ENCODE peak calls at places on chromosome 13, in five cellular contexts. Y is tibial nerve, N is thyroid gland, L is right cardiac atrium, D is T follicular helper cell. Z is an unnamed sample.

GRCh38 chr13:79782541-79783216 is 301.7 kb downstream of the NDFIP2 start:
- DNase-seq in Y (no peak), N (peak; percentile 74), L (peak; percentile 63), D (no peak), Z (no peak)

GRCh38 chr13:95677564-95678386 is 836 bp downstream of the DNAJC3 start:
- DNase-seq in Y (no peak), N (no peak), L (no peak), D (no peak), Z (peak; percentile 35)

GRCh38 chr13:39273953-39274352 is 235.7 kb downstream of the NHLRC3 start:
- DNase-seq in Y (no peak), N (peak; percentile 26), L (no peak), D (no peak), Z (no peak)

GRCh38 chr13:87128006-87128405 is 543.2 kb upstream of the SLITRK5 start:
- DNase-seq in Y (no peak), N (no peak), L (no peak), D (no peak), Z (no peak)

GRCh38 chr13:73385848-73386247 is 327.0 kb downstream of the KLF5 start:
- DNase-seq in Y (no peak), N (no peak), L (no peak), D (no peak), Z (no peak)

GRCh38 chr13:28181413-28181812 is 43.1 kb downstream of the PAN3 start:
- DNase-seq in Y (no peak), N (no peak), L (no peak), D (no peak), Z (no peak)

GRCh38 chr13:113224486-113224885 is 15.1 kb downstream of the CUL4A start:
- DNase-seq in Y (no peak), N (no peak), L (no peak), D (no peak), Z (no peak)

GRCh38 chr13:33728271-33729037 is 89.5 kb upstream of the RFC3 start:
- DNase-seq in Y (peak; percentile 46), N (no peak), L (peak; percentile 84), D (no peak), Z (peak; percentile 81)

GRCh38 chr13:93867481-93867880 is 612.0 kb downstream of the DCT start:
- DNase-seq in Y (no peak), N (no peak), L (no peak), D (no peak), Z (no peak)

GRCh38 chr13:102846261-102847015 is 606 bp downstream of the ERCC5 start:
- DNase-seq in Y (no peak), N (peak; percentile 34), L (peak; percentile 32), D (peak; percentile 25), Z (peak; percentile 49)

GRCh38 chr13:47087841-47088240 is 191.0 kb upstream of the HTR2A start:
- DNase-seq in Y (no peak), N (no peak), L (no peak), D (no peak), Z (no peak)

GRCh38 chr13:60112771-60113170 is 51.0 kb downstream of the DIAPH3 start:
- DNase-seq in Y (no peak), N (no peak), L (no peak), D (no peak), Z (no peak)

GRCh38 chr13:112521073-112521685 is 66.8 kb downstream of the TUBGCP3 start:
- DNase-seq in Y (no peak), N (no peak), L (no peak), D (no peak), Z (no peak)